ENCODE peak calls at places on chromosomes 2 and 18, in four cellular contexts. Z is mesendoderm, B is neuronal stem cell, D is H9. S is an unnamed sample.
A peak's percentile ranks its signal among the peaks of the same experiment; 100 is the strongest.

GRCh38 chr2:200608341-200609026 is 22.7 kb downstream of the AOX1 start:
- DNase-seq in Z (no peak), B (no peak), D (no peak), S (no peak)

GRCh38 chr2:15768142-15769088 is 171.9 kb upstream of the MYCN start:
- DNase-seq in D (no peak), B (peak; percentile 48), Z (peak; percentile 65), S (no peak)

GRCh38 chr2:101991731-101992145 is at the start of gene IL1R2:
- DNase-seq in D (no peak), B (no peak), Z (no peak), S (no peak)

GRCh38 chr2:11292464-11293255 is 51.8 kb downstream of the ROCK2 start:
- DNase-seq in D (no peak), Z (peak; percentile 83), B (no peak), S (peak; percentile 53)

GRCh38 chr18:67980241-67980640 is 463.7 kb upstream of the DSEL start:
- DNase-seq in Z (no peak), D (no peak), B (no peak), S (no peak)

GRCh38 chr2:216692636-216693413 is 2.5 kb downstream of the IGFBP5 start:
- DNase-seq in Z (peak; percentile 69), B (peak; percentile 93), D (peak; percentile 86), S (peak; percentile 85)

GRCh38 chr2:190210471-190210870 is 109.2 kb downstream of the HIBCH start:
- DNase-seq in Z (no peak), B (no peak), D (no peak), S (no peak)

GRCh38 chr2:30613001-30613400 is 166.0 kb downstream of the LCLAT1 start:
- DNase-seq in D (no peak), B (no peak), Z (no peak), S (no peak)

GRCh38 chr2:2134037-2134436 is 197.0 kb downstream of the MYT1L start:
- DNase-seq in D (no peak), B (no peak), Z (no peak), S (no peak)

GRCh38 chr2:109451671-109452070 is 162.1 kb downstream of the SEPTIN10 start:
- DNase-seq in Z (no peak), B (no peak), D (no peak), S (no peak)

GRCh38 chr2:9138507-9139085 is 68.0 kb upstream of the ASAP2 start:
- DNase-seq in Z (peak; percentile 86), B (peak; percentile 41), D (peak; percentile 82), S (peak; percentile 30)

GRCh38 chr2:79860233-79861058 is 347.6 kb downstream of the CTNNA2 start:
- DNase-seq in B (peak; percentile 33), D (no peak), Z (peak; percentile 65), S (peak; percentile 32)

GRCh38 chr2:239312741-239313246 is 88.0 kb downstream of the HDAC4 start:
- DNase-seq in D (no peak), B (no peak), Z (no peak), S (no peak)

GRCh38 chr2:189683348-189683747 is 8.9 kb downstream of the ANKAR start:
- DNase-seq in B (no peak), Z (no peak), D (no peak), S (no peak)

GRCh38 chr2:101113441-101114267 is 37.5 kb downstream of the TBC1D8 start:
- DNase-seq in D (peak; percentile 51), Z (peak; percentile 76), B (no peak), S (peak; percentile 93)

GRCh38 chr2:224682121-224682520 is 34.0 kb downstream of the CCDC195 start:
- DNase-seq in B (no peak), D (no peak), Z (no peak), S (no peak)

GRCh38 chr2:145569108-145569507 is 1049.2 kb upstream of the ZEB2 start:
- DNase-seq in B (no peak), D (no peak), Z (no peak), S (no peak)

GRCh38 chr2:119439574-119440500 is 8.2 kb downstream of the TMEM37 start:
- DNase-seq in B (no peak), Z (no peak), D (peak; percentile 23), S (no peak)

GRCh38 chr2:113686537-113686936 is 59.5 kb downstream of the RABL2A start:
- DNase-seq in B (no peak), Z (no peak), D (no peak), S (no peak)

GRCh38 chr18:23725351-23725750 is 36.1 kb downstream of the LAMA3 start:
- DNase-seq in Z (no peak), B (no peak), D (no peak), S (no peak)

GRCh38 chr2:75548036-75548573 is 12.6 kb downstream of the EVA1A start:
- DNase-seq in B (no peak), Z (no peak), D (no peak), S (peak; percentile 38)

GRCh38 chr18:48359626-48360025 is 49.6 kb downstream of the ZBTB7C start:
- DNase-seq in D (no peak), B (no peak), Z (no peak), S (no peak)

GRCh38 chr2:158997037-158997785 is 28.8 kb downstream of the TANC1 start:
- DNase-seq in D (no peak), B (no peak), Z (no peak), S (no peak)

GRCh38 chr2:79585701-79586428 is 73.0 kb downstream of the CTNNA2 start:
- DNase-seq in Z (peak; percentile 37), B (no peak), D (no peak), S (no peak)

GRCh38 chr2:109560265-109560664 is 53.5 kb downstream of the SEPTIN10 start:
- DNase-seq in Z (no peak), B (no peak), D (no peak), S (peak; percentile 22)

GRCh38 chr2:6764968-6765723 is 100.6 kb downstream of the CMPK2 start:
- DNase-seq in B (no peak), D (peak; percentile 51), Z (no peak), S (no peak)

GRCh38 chr18:66167829-66168463 is 417.1 kb downstream of the CDH7 start:
- DNase-seq in Z (no peak), D (no peak), B (no peak), S (no peak)

GRCh38 chr2:216683846-216684245 is 11.5 kb downstream of the IGFBP5 start:
- DNase-seq in D (no peak), Z (no peak), B (no peak), S (peak; percentile 97)

GRCh38 chr2:182186132-182186735 is 200.6 kb downstream of the PPP1R1C start:
- DNase-seq in Z (peak; percentile 21), D (no peak), B (peak; percentile 33), S (peak; percentile 60)

GRCh38 chr2:55162284-55163006 is 69.6 kb downstream of the CLHC1 start:
- DNase-seq in D (peak; percentile 57), Z (no peak), B (no peak), S (no peak)

GRCh38 chr2:102159295-102159694 is 16.7 kb downstream of the IL1R1 start:
- DNase-seq in Z (peak; percentile 27), D (no peak), B (no peak), S (peak; percentile 38)

GRCh38 chr18:54119524-54120019 is 104.9 kb downstream of the MBD2 start:
- DNase-seq in D (peak; percentile 44), Z (peak; percentile 75), B (peak; percentile 44), S (peak; percentile 60)

GRCh38 chr2:73103018-73103542 is 9.7 kb downstream of the RAB11FIP5 start:
- DNase-seq in B (no peak), D (no peak), Z (no peak), S (no peak)

GRCh38 chr18:13262839-13263691 is 44.5 kb downstream of the LDLRAD4 start:
- DNase-seq in Z (no peak), B (no peak), D (peak; percentile 5), S (no peak)

GRCh38 chr18:13137041-13137938 is 81.3 kb upstream of the LDLRAD4 start:
- DNase-seq in Z (no peak), D (no peak), B (no peak), S (no peak)

GRCh38 chr2:55954306-55955035 is 30.9 kb upstream of the EFEMP1 start:
- DNase-seq in B (no peak), Z (no peak), D (no peak), S (peak; percentile 20)

GRCh38 chr2:236254021-236254420 is 10.2 kb downstream of the ASB18 start:
- DNase-seq in Z (no peak), B (no peak), D (no peak), S (no peak)

GRCh38 chr18:10304853-10305252 is 149.6 kb upstream of the APCDD1 start:
- DNase-seq in D (no peak), B (no peak), Z (no peak), S (peak; percentile 60)

GRCh38 chr18:24490545-24490944 is 30.1 kb downstream of the HRH4 start:
- DNase-seq in D (no peak), Z (peak; percentile 26), B (no peak), S (peak; percentile 19)

GRCh38 chr18:45764000-45764686 is 40.2 kb downstream of the SLC14A1 start:
- DNase-seq in Z (no peak), B (no peak), D (no peak), S (no peak)
- H2BK120ac ChIP-seq in Z (no peak overlapping the region), B (no peak overlapping the region), D (no peak overlapping the region), S (no peak overlapping the region)

GRCh38 chr2:105885456-105885855 is 140.7 kb downstream of the NCK2 start:
- DNase-seq in Z (no peak), D (no peak), B (no peak), S (no peak)
- H2BK120ac ChIP-seq in Z (no peak overlapping the region), D (no peak overlapping the region), B (no peak overlapping the region), S (no peak overlapping the region)

GRCh38 chr2:237670641-237671040 is 43.3 kb downstream of the LRRFIP1 start:
- DNase-seq in Z (no peak), D (no peak), B (no peak), S (no peak)

GRCh38 chr2:237673130-237673921 is 45.9 kb downstream of the LRRFIP1 start:
- DNase-seq in Z (peak; percentile 83), B (no peak), D (peak; percentile 65), S (peak; percentile 78)

GRCh38 chr2:237672731-237673129 is 45.3 kb downstream of the LRRFIP1 start:
- DNase-seq in Z (no peak), D (no peak), B (no peak), S (no peak)

GRCh38 chr2:237669628-237670351 is 42.4 kb downstream of the LRRFIP1 start:
- DNase-seq in D (no peak), B (no peak), Z (no peak), S (peak; percentile 95)

DNA sequence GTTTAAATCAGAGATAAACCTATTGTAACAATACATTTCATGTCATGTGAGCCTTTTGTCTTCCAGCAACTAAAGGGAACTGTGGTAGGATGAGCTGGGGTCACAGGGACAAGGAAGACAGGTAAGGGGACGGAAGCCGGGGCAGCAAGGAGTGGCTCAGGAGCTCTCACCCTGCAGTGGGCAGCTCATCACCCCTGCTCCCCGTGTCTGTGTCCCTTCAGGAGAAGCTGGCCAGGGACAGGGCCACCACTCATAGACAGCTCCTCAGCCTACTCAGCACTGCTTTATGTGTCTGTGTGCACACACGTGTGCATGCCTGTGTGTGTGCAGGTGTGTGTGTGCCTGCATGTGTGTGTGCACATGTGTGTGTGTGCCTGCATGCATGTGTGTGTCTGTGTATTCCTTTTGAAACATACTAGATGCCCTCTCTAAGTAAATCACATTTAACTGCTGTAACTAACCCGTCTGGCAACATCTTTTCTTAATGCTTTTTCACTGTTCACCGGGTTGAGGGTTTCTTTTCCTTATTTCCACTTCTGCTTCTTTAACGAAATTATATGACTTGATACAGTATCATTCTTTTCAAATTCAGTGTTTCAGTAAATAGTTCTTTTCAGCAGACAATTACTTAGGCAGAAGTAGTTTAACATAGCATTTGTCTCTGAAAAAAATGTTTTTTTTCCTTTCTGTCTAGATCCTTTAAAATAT is 44.2 kb downstream of the LRRFIP1 start:
- DNase-seq in D (no peak), Z (no peak), B (no peak), S (no peak)
- H2BK120ac ChIP-seq in D (no peak overlapping the region), Z (no peak overlapping the region), B (no peak overlapping the region), S (no peak overlapping the region)

GRCh38 chr2:212692466-212692865 is 153.9 kb upstream of the ERBB4 start:
- DNase-seq in Z (no peak), B (no peak), D (no peak), S (no peak)
- H2BK120ac ChIP-seq in Z (no peak overlapping the region), B (no peak overlapping the region), D (no peak overlapping the region), S (no peak overlapping the region)

GRCh38 chr2:231568785-231569435 is 23.8 kb upstream of the TEX44 start:
- DNase-seq in Z (no peak), B (no peak), D (no peak), S (no peak)
- H2BK120ac ChIP-seq in Z (no peak overlapping the region), B (no peak overlapping the region), D (peak overlapping the region; percentile 50), S (no peak overlapping the region)

S was measured in mesenchymal stem cell.